ENCODE peak calls at places on chromosomes 11 and 22, in six cellular contexts. T, M, X, Z, W and E are unnamed samples.

GRCh38 chr11:132005874-132006273 is 635.5 kb downstream of the NTM start:
- DNase-seq in X (no peak), Z (no peak), W (no peak), T (no peak), M (no peak), E (no peak)

GRCh38 chr11:125626381-125626950 is 1.5 kb downstream of the CHEK1 start:
- DNase-seq in W (no peak), X (no peak), T (peak; percentile 16), Z (no peak), M (no peak), E (no peak)

GRCh38 chr11:96116341-96116740 is 192.4 kb upstream of the MTMR2 start:
- DNase-seq in X (no peak), Z (no peak), T (peak; percentile 40), M (no peak), W (no peak), E (no peak)

GRCh38 chr11:78525720-78526119 is 48.9 kb downstream of the NARS2 start:
- DNase-seq in M (peak; percentile 17), X (no peak), Z (no peak), T (no peak), W (no peak), E (no peak)

GRCh38 chr11:128469220-128469619 is 118.1 kb downstream of the ETS1 start:
- DNase-seq in M (no peak), W (no peak), T (no peak), X (no peak), Z (no peak), E (no peak)

GRCh38 chr11:910589-911030 is at the start of gene CHID1:
- DNase-seq in T (peak; percentile 67), M (peak; percentile 96), X (peak; percentile 90), Z (peak; percentile 68), W (peak; percentile 81), E (peak; percentile 83)

GRCh38 chr22:20486229-20486628 is 9.4 kb downstream of the KLHL22 start:
- DNase-seq in X (no peak), W (no peak), Z (no peak), T (no peak), M (no peak), E (no peak)

GRCh38 chr11:84289381-84289906 is 1003.3 kb upstream of the CCDC90B start:
- DNase-seq in T (peak; percentile 78), X (no peak), W (no peak), Z (peak; percentile 74), M (no peak), E (no peak)

GRCh38 chr11:70477607-70478006 is 79.3 kb downstream of the CTTN start:
- DNase-seq in Z (no peak), W (no peak), M (no peak), X (no peak), T (no peak), E (peak; percentile 35)

GRCh38 chr11:45801723-45802315 is 3.1 kb upstream of the SLC35C1 start:
- DNase-seq in M (no peak), Z (peak; percentile 40), T (no peak), X (no peak), W (no peak), E (no peak)

GRCh38 chr11:1892558-1892957 is 863 bp upstream of the PRR33 start:
- DNase-seq in X (no peak), M (no peak), W (no peak), T (no peak), Z (no peak), E (no peak)

GRCh38 chr11:46278387-46279173 is 1.1 kb downstream of the CREB3L1 start:
- DNase-seq in T (peak; percentile 59), M (peak; percentile 74), Z (no peak), W (peak; percentile 63), X (peak; percentile 74), E (no peak)

GRCh38 chr22:26367402-26368245 is 61.4 kb upstream of the ASPHD2 start:
- DNase-seq in X (peak; percentile 59), T (peak; percentile 20), M (peak; percentile 58), Z (peak; percentile 45), W (no peak), E (peak; percentile 60)

GRCh38 chr11:78256962-78257361 is 68.2 kb downstream of the USP35 start:
- DNase-seq in T (peak; percentile 92), W (peak; percentile 87), X (peak; percentile 6), Z (peak; percentile 62), M (no peak), E (no peak)

GRCh38 chr11:74951241-74951640 is 2.2 kb downstream of the SPCS2 start:
- DNase-seq in Z (no peak), T (no peak), X (no peak), M (no peak), W (no peak), E (no peak)

GRCh38 chr11:112817376-112817775 is 143.8 kb upstream of the NCAM1 start:
- DNase-seq in X (no peak), Z (no peak), W (no peak), T (no peak), M (no peak), E (no peak)

GRCh38 chr11:111479666-111480065 is 32.5 kb downstream of the BTG4 start:
- DNase-seq in M (no peak), Z (no peak), X (no peak), W (no peak), T (no peak), E (no peak)

GRCh38 chr11:34342008-34342533 is 15.7 kb downstream of the ABTB2 start:
- DNase-seq in X (no peak), W (peak; percentile 45), T (peak; percentile 38), M (no peak), Z (no peak), E (no peak)

GRCh38 chr22:21726650-21727049 is 8.9 kb downstream of the YPEL1 start:
- DNase-seq in M (peak; percentile 69), Z (no peak), T (no peak), W (no peak), X (peak; percentile 41), E (peak; percentile 72)

GRCh38 chr22:16933924-16934282 is 74.1 kb downstream of the GAB4 start:
- DNase-seq in X (no peak), T (no peak), Z (no peak), M (no peak), W (no peak), E (no peak)

GRCh38 chr22:16936625-16937024 is 71.4 kb downstream of the GAB4 start:
- DNase-seq in X (no peak), W (no peak), M (no peak), Z (no peak), T (no peak), E (no peak)

GRCh38 chr22:16935209-16935608 is 72.8 kb downstream of the GAB4 start:
- DNase-seq in W (no peak), T (no peak), Z (no peak), M (no peak), X (no peak), E (no peak)

GRCh38 chr22:16933274-16933923 is 74.6 kb downstream of the GAB4 start:
- DNase-seq in X (no peak), M (no peak), T (no peak), W (no peak), Z (peak; percentile 29), E (no peak)

DNA sequence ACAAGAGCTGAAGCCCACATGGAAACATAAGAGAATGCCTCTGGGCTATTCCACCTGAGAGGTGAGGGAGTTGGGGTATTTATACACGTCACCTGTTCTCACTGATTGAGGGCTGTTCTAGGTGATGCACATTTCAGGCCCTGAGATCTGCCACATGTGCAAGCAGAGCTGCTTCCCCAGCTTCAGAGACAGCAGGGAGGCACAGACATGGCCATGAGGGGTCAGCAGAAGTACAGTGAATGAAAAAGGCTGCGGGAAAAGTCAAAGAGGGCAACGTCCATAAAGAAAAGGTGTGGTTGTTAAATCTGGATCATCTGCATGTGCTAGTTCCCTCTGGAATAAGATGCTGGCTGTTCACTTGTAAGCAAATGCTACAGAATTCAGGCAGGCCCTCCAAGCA is 75.4 kb downstream of the GAB4 start:
- DNase-seq in W (no peak), X (no peak), Z (no peak), M (peak; percentile 23), T (no peak), E (no peak)
- TF ChIP-seq CTCF in W (no peak), X (no peak), Z (no peak), M (no peak), T (no peak), E (no peak)

DNA sequence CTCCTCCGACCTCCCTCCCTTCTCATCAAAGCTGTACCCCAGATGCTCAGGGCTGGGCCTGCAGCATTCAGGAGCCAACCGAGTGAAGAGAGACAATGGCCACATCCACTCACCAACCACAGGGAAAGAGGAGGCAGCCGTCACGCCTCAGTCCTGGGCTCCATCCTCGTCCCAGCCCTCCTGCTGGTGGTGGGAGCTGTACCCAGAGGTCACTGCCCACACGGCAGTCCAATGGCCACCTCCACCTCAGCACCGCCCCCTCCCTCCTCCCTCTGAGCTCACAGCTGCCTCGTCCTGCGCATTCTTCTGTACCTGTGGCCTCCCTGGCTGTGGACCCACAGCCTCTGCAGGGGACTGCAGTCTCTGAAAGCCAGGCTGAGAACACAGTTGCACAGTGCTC is 53.0 kb downstream of the PHF21B start:
- DNase-seq in W (no peak), X (no peak), M (no peak), T (no peak), Z (no peak), E (no peak)
- TF ChIP-seq CTCF in W (no peak), X (no peak), M (no peak), T (no peak), Z (no peak), E (no peak)

GRCh38 chr11:119800619-119801018 is 71.6 kb upstream of the NECTIN1 start:
- DNase-seq in W (no peak), M (no peak), Z (no peak), X (no peak), T (no peak), E (no peak)
- TF ChIP-seq CTCF in W (no peak), M (no peak), Z (no peak), X (no peak), T (no peak), E (no peak)

GRCh38 chr11:120626791-120627190 is 115.2 kb downstream of the GRIK4 start:
- DNase-seq in Z (no peak), M (no peak), X (no peak), W (no peak), T (no peak), E (no peak)

GRCh38 chr11:120627535-120628163 is 116.1 kb downstream of the GRIK4 start:
- DNase-seq in W (no peak), T (no peak), Z (no peak), M (no peak), X (no peak), E (no peak)

GRCh38 chr11:120618399-120618798 is 106.9 kb downstream of the GRIK4 start:
- DNase-seq in W (no peak), Z (no peak), X (no peak), T (no peak), M (no peak), E (no peak)

GRCh38 chr11:120625565-120625964 is 114.0 kb downstream of the GRIK4 start:
- DNase-seq in Z (no peak), M (no peak), W (no peak), T (no peak), X (no peak), E (no peak)

DNA sequence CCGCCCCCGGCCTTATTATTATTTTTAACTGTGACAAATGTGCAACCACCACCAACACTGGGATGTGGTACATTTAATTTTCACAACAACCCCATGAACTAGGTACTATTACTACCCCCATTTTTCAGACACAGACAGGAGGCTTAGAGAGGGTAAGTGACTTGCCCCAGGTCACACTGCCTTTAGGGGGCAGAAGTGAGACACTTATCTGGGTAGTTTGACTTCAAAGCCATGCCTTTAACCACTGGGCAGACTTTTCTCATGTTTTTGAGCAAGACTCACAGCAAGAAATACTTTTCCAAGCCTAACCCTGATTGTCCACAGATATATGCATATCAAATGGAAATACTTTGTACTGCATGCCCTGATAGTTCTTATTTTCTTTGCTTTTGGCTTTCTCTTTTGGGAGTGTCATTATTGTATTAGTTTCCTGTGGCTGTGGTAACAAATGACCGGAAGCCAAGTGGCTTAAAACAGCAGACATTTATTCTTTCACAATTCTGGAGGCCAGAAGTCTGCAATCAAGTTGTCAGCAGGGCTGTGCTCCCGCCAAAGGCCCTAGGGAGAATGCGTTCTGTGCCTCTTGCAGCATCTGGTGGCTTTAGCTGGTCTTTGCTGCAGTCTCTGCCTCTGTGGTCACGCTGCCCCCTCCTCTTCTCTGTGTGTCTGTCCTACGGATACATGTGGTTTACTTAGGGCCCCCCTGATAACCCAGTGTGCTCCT is 110.8 kb downstream of the GRIK4 start:
- DNase-seq in M (peak; percentile 37), T (no peak), W (no peak), X (no peak), Z (peak; percentile 4), E (peak; percentile 40)
- TF ChIP-seq CTCF in M (peak; percentile 62), T (no peak), W (no peak), X (peak; percentile 19), Z (peak; percentile 20), E (peak; percentile 50)